ENCODE peak calls at places on chromosome X, in seven cellular contexts. T, B, R, N, P, A and W are unnamed samples.

GRCh38 chrX:127011629-127012028 is 192.1 kb downstream of the PRR32 start:
- DNase-seq in B (no peak), P (no peak), R (no peak), T (no peak), N (no peak), A (no peak), W (no peak)

GRCh38 chrX:13627306-13627705 is 25.6 kb upstream of the TCEANC start:
- DNase-seq in T (no peak), N (no peak), R (no peak), A (no peak), P (no peak), B (no peak), W (no peak)

GRCh38 chrX:27444093-27444908 is 18.8 kb downstream of the PPP4R3C start:
- DNase-seq in N (no peak), A (no peak), P (no peak), B (no peak), R (no peak), T (no peak), W (no peak)

GRCh38 chrX:25130619-25131018 is 114.9 kb upstream of the ARX start:
- DNase-seq in N (no peak), T (no peak), B (no peak), A (no peak), P (no peak), R (no peak), W (no peak)

GRCh38 chrX:97066381-97066780 is 182.7 kb downstream of the RPA4 start:
- DNase-seq in A (no peak), P (no peak), R (no peak), B (no peak), N (no peak), T (no peak), W (no peak)

GRCh38 chrX:51878056-51878455 is 15.4 kb upstream of the MAGED1 start:
- DNase-seq in B (no peak), A (no peak), T (no peak), P (no peak), R (no peak), N (no peak), W (no peak)

GRCh38 chrX:19513383-19513782 is 1.9 kb downstream of the MAP3K15 start:
- DNase-seq in R (no peak), N (no peak), B (no peak), T (no peak), A (peak), P (no peak), W (no peak)

GRCh38 chrX:65300104-65300809 is 234.3 kb downstream of the LAS1L start:
- DNase-seq in A (no peak), N (no peak), R (no peak), T (no peak), P (no peak), B (no peak), W (no peak)

GRCh38 chrX:151268836-151269235 is 92.5 kb downstream of the GPR50 start:
- DNase-seq in P (no peak), N (no peak), R (no peak), A (no peak), T (no peak), B (no peak), W (no peak)

GRCh38 chrX:110852180-110852579 is 56.6 kb upstream of the CHRDL1 start:
- DNase-seq in P (peak), B (no peak), N (no peak), A (no peak), T (no peak), R (no peak), W (no peak)

GRCh38 chrX:138925330-138925729 is 213.8 kb upstream of the FGF13 start:
- DNase-seq in T (no peak), R (no peak), P (no peak), B (no peak), N (no peak), A (no peak), W (no peak)

GRCh38 chrX:73863852-73864251 is 300.9 kb downstream of the CHIC1 start:
- DNase-seq in P (no peak), T (no peak), N (no peak), A (no peak), R (no peak), B (no peak), W (no peak)

GRCh38 chrX:2848806-2849420 is 20.2 kb downstream of the GYG2 start:
- DNase-seq in B (no peak), T (no peak), R (no peak), A (no peak), N (no peak), P (no peak), W (no peak)

GRCh38 chrX:111168314-111168713 is 72.3 kb downstream of the PAK3 start:
- DNase-seq in P (no peak), T (no peak), R (no peak), N (no peak), B (no peak), A (peak), W (no peak)

GRCh38 chrX:25191403-25191802 is 175.6 kb upstream of the ARX start:
- DNase-seq in N (no peak), T (no peak), A (no peak), P (peak), B (no peak), R (no peak), W (no peak)

GRCh38 chrX:56974408-56974807 is 20.9 kb downstream of the SPIN3 start:
- DNase-seq in R (no peak), A (no peak), N (no peak), P (no peak), B (no peak), T (no peak), W (no peak)

GRCh38 chrX:44872319-44872816 is 620 bp upstream of the KDM6A start:
- DNase-seq in A (no peak), T (no peak), N (no peak), P (no peak), B (peak), R (peak), W (no peak)

GRCh38 chrX:110318664-110318968 is 731 bp upstream of the AMMECR1 start:
- DNase-seq in B (no peak), R (no peak), A (peak), T (no peak), N (no peak), P (peak), W (no peak)

GRCh38 chrX:111914398-111915092 is 38.6 kb downstream of the TRPC5OS start:
- DNase-seq in T (no peak), A (no peak), P (no peak), R (no peak), B (no peak), N (no peak), W (no peak)